ENCODE peak calls at places on chromosomes 6 and 20, in ten cellular contexts. N is A549; H is thoracic aorta; I is CD8-positive, alpha-beta T cell; S is stomach; W is HFF-Myc; M is BE2C; D is cardiac fibroblast; J is GM12878; E is Panc1. X is an unnamed sample.

GRCh38 chr6:159959165-159959975 is 9.5 kb upstream of the IGF2R start:
- DNase-seq in N (no peak), H (no peak), I (no peak), S (no peak), W (no peak), M (no peak), D (no peak), J (no peak), E (no peak), X (no peak)

GRCh38 chr6:147507162-147508072 is 1.1 kb upstream of the SAMD5 start:
- DNase-seq in N (peak), H (no peak), I (no peak), S (no peak), W (no peak), M (peak), D (peak), J (no peak), E (no peak), X (no peak)

GRCh38 chr20:59837623-59838394 is 95.6 kb downstream of the SYCP2 start:
- DNase-seq in N (no peak), H (no peak), I (no peak), S (no peak), W (no peak), M (no peak), D (no peak), J (peak), E (no peak), X (no peak)

GRCh38 chr20:57450419-57450818 is 59.2 kb downstream of the RBM38 start:
- DNase-seq in N (no peak), H (no peak), I (peak), S (peak), W (no peak), M (peak), D (peak), J (peak), E (no peak), X (no peak)

GRCh38 chr6:8530775-8531435 is 95.6 kb upstream of the SLC35B3 start:
- DNase-seq in N (no peak), H (no peak), I (no peak), S (no peak), W (no peak), M (no peak), D (peak), J (no peak), E (no peak), X (no peak)

GRCh38 chr6:79672631-79673065 is 41.5 kb downstream of the SH3BGRL2 start:
- DNase-seq in N (peak), H (no peak), I (no peak), S (no peak), W (peak), M (no peak), D (peak), J (no peak), E (peak), X (no peak)

GRCh38 chr20:51469578-51470520 is 72.7 kb downstream of the NFATC2 start:
- DNase-seq in N (no peak), H (no peak), I (no peak), S (no peak), W (no peak), M (no peak), D (no peak), J (no peak), E (no peak), X (no peak)

GRCh38 chr6:143301204-143301603 is 149.3 kb downstream of the ADAT2 start:
- DNase-seq in N (no peak), H (no peak), I (no peak), S (no peak), W (no peak), M (no peak), D (no peak), J (no peak), E (no peak), X (no peak)

GRCh38 chr6:17276766-17277165 is 4.4 kb upstream of the RBM24 start:
- DNase-seq in N (no peak), H (no peak), I (no peak), S (no peak), W (no peak), M (no peak), D (no peak), J (no peak), E (no peak), X (no peak)

GRCh38 chr6:20454201-20454824 is 52.6 kb downstream of the E2F3 start:
- DNase-seq in N (no peak), H (no peak), I (no peak), S (no peak), W (no peak), M (no peak), D (no peak), J (no peak), E (no peak), X (no peak)

GRCh38 chr20:17803765-17804164 is 104.0 kb downstream of the BANF2 start:
- DNase-seq in N (no peak), H (no peak), I (no peak), S (no peak), W (no peak), M (no peak), D (no peak), J (no peak), E (no peak), X (no peak)

GRCh38 chr6:1407499-1407990 is 18.2 kb downstream of the FOXF2 start:
- DNase-seq in N (no peak), H (no peak), I (no peak), S (peak), W (no peak), M (no peak), D (no peak), J (no peak), E (no peak), X (no peak)

GRCh38 chr20:36098364-36098763 is 56.2 kb upstream of the EPB41L1 start:
- DNase-seq in N (no peak), H (no peak), I (no peak), S (peak), W (no peak), M (no peak), D (peak), J (peak), E (no peak), X (no peak)

GRCh38 chr6:37056439-37057127 is 51.1 kb downstream of the FGD2 start:
- DNase-seq in N (peak), H (no peak), I (no peak), S (no peak), W (no peak), M (no peak), D (peak), J (no peak), E (no peak), X (no peak)

GRCh38 chr6:112911949-112912348 is 564.8 kb downstream of the RFPL4B start:
- DNase-seq in N (no peak), H (no peak), I (no peak), S (no peak), W (peak), M (no peak), D (no peak), J (no peak), E (no peak), X (no peak)

GRCh38 chr20:23361651-23362391 is at the start of gene GZF1:
- DNase-seq in N (peak), H (peak), I (peak), S (peak), W (peak), M (peak), D (peak), J (peak), E (peak), X (peak)
- TF ChIP-seq CTCF in N (no peak), H (no peak), I (peak), S (no peak), W (no peak), M (no peak), D (peak), J (no peak), E (no peak), X (no peak)

GRCh38 chr6:85677243-85677956 is 34.7 kb upstream of the SYNCRIP start:
- DNase-seq in N (no peak), H (no peak), I (no peak), S (no peak), W (no peak), M (no peak), D (peak), J (no peak), E (no peak), X (no peak)
- TF ChIP-seq CTCF in N (peak), H (no peak), I (no peak), S (no peak), W (no peak), M (peak), D (no peak), J (no peak), E (no peak), X (no peak)

DNA sequence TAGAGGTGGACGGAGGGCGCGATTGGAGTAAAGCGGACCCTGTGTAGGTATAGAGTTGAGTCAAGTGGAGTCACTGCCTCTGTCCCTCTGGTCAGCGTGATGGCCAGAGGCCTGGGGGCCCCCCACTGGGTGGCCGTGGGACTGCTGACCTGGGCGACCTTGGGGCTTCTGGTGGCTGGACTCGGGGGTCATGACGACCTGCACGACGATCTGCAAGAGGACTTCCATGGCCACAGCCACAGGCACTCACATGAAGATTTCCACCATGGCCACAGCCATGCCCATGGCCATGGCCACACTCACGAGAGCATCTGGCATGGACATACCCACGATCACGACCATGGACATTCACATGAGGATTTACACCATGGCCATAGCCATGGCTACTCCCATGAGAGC is 479 bp downstream of the SLC39A7 start:
- DNase-seq in N (no peak), H (no peak), I (no peak), S (no peak), W (no peak), M (no peak), D (no peak), J (no peak), E (no peak), X (no peak)
- TF ChIP-seq CTCF in N (no peak), H (no peak), I (no peak), S (no peak), W (no peak), M (no peak), D (peak), J (no peak), E (no peak), X (no peak)

GRCh38 chr20:19757973-19758887 is at the start of gene RIN2:
- DNase-seq in N (peak), H (peak), I (no peak), S (peak), W (peak), M (peak), D (peak), J (no peak), E (peak), X (peak)

GRCh38 chr20:19757487-19757972 is 528 bp upstream of the RIN2 start:
- DNase-seq in N (peak), H (no peak), I (no peak), S (peak), W (no peak), M (no peak), D (peak), J (no peak), E (no peak), X (peak)

GRCh38 chr20:19758888-19759331 is 852 bp downstream of the RIN2 start:
- DNase-seq in N (peak), H (peak), I (no peak), S (peak), W (no peak), M (no peak), D (peak), J (no peak), E (no peak), X (no peak)

GRCh38 chr20:19760371-19760721 is 2.3 kb downstream of the RIN2 start:
- DNase-seq in N (no peak), H (no peak), I (no peak), S (no peak), W (no peak), M (no peak), D (no peak), J (no peak), E (no peak), X (no peak)

GRCh38 chr20:19756756-19757486 is 1.1 kb upstream of the RIN2 start:
- DNase-seq in N (no peak), H (no peak), I (no peak), S (peak), W (no peak), M (no peak), D (no peak), J (no peak), E (no peak), X (no peak)
- TF ChIP-seq CTCF in N (no peak), H (no peak), I (no peak), S (no peak), W (no peak), M (no peak), D (no peak), J (no peak), E (no peak), X (no peak)